ENCODE peak calls at places on chromosome 7, in four cellular contexts. One of them, this sample, is unnamed.

GRCh38 chr7:2313450-2314208 is 612 bp downstream of the SNX8 start:
- DNase-seq in effector CD8-positive, alpha-beta T cell: no peak
- DNase-seq in A549: peak
- DNase-seq in ovary: no peak
- DNase-seq in this sample: no peak

GRCh38 chr7:44101966-44102845 is 1.9 kb upstream of the AEBP1 start:
- DNase-seq in effector CD8-positive, alpha-beta T cell: no peak
- DNase-seq in A549: no peak
- DNase-seq in ovary: no peak
- DNase-seq in this sample: no peak

GRCh38 chr7:105589221-105590077 is 8.2 kb upstream of the EFCAB10 start:
- DNase-seq in effector CD8-positive, alpha-beta T cell: no peak
- DNase-seq in A549: peak
- DNase-seq in ovary: peak
- DNase-seq in this sample: peak

GRCh38 chr7:143882020-143882610 is 19.9 kb downstream of the TCAF1 start:
- DNase-seq in effector CD8-positive, alpha-beta T cell: no peak
- DNase-seq in A549: no peak
- DNase-seq in ovary: peak
- DNase-seq in this sample: no peak

GRCh38 chr7:2572101-2572842 is 13.5 kb downstream of the IQCE start:
- DNase-seq in effector CD8-positive, alpha-beta T cell: no peak
- DNase-seq in A549: no peak
- DNase-seq in ovary: no peak
- DNase-seq in this sample: no peak

GRCh38 chr7:26413007-26413691 is 121.5 kb downstream of the SNX10 start:
- DNase-seq in effector CD8-positive, alpha-beta T cell: no peak
- DNase-seq in A549: no peak
- DNase-seq in ovary: no peak
- DNase-seq in this sample: no peak

GRCh38 chr7:90239050-90239449 is 5.9 kb upstream of the CFAP69 start:
- DNase-seq in effector CD8-positive, alpha-beta T cell: no peak
- DNase-seq in A549: no peak
- DNase-seq in ovary: no peak
- DNase-seq in this sample: no peak

GRCh38 chr7:151087247-151088018 is 1.2 kb downstream of the AGAP3 start:
- DNase-seq in effector CD8-positive, alpha-beta T cell: no peak
- DNase-seq in A549: no peak
- DNase-seq in ovary: peak
- DNase-seq in this sample: no peak

GRCh38 chr7:5636446-5636835 is 145.0 kb downstream of the RNF216 start:
- DNase-seq in effector CD8-positive, alpha-beta T cell: no peak
- DNase-seq in A549: no peak
- DNase-seq in ovary: no peak
- DNase-seq in this sample: no peak

GRCh38 chr7:149001427-149002068 is 26.8 kb downstream of the PDIA4 start:
- DNase-seq in effector CD8-positive, alpha-beta T cell: no peak
- DNase-seq in A549: no peak
- DNase-seq in ovary: no peak
- DNase-seq in this sample: no peak

GRCh38 chr7:116802144-116802747 is 60.1 kb upstream of the CAPZA2 start:
- DNase-seq in effector CD8-positive, alpha-beta T cell: no peak
- DNase-seq in A549: no peak
- DNase-seq in ovary: no peak
- DNase-seq in this sample: no peak

GRCh38 chr7:44325811-44326241 is 432 bp upstream of the CAMK2B start:
- DNase-seq in effector CD8-positive, alpha-beta T cell: no peak
- DNase-seq in A549: no peak
- DNase-seq in ovary: no peak
- DNase-seq in this sample: no peak

GRCh38 chr7:45421096-45421495 is 153.1 kb upstream of the ADCY1 start:
- DNase-seq in effector CD8-positive, alpha-beta T cell: no peak
- DNase-seq in A549: no peak
- DNase-seq in ovary: no peak
- DNase-seq in this sample: no peak

GRCh38 chr7:73652541-73652949 is 15.1 kb upstream of the VPS37D start:
- DNase-seq in effector CD8-positive, alpha-beta T cell: no peak
- DNase-seq in A549: no peak
- DNase-seq in ovary: no peak
- DNase-seq in this sample: no peak

GRCh38 chr7:29793507-29793906 is 12.8 kb upstream of the WIPF3 start:
- DNase-seq in effector CD8-positive, alpha-beta T cell: no peak
- DNase-seq in A549: no peak
- DNase-seq in ovary: no peak
- DNase-seq in this sample: no peak

GRCh38 chr7:28591275-28591674 is 179.0 kb downstream of the CREB5 start:
- DNase-seq in effector CD8-positive, alpha-beta T cell: no peak
- DNase-seq in A549: no peak
- DNase-seq in ovary: no peak
- DNase-seq in this sample: no peak

GRCh38 chr7:5443678-5444077 is 20.0 kb upstream of the TNRC18 start:
- DNase-seq in effector CD8-positive, alpha-beta T cell: no peak
- DNase-seq in A549: no peak
- DNase-seq in ovary: no peak
- DNase-seq in this sample: no peak

GRCh38 chr7:96017877-96018276 is 245.5 kb downstream of the DYNC1I1 start:
- DNase-seq in effector CD8-positive, alpha-beta T cell: no peak
- DNase-seq in A549: no peak
- DNase-seq in ovary: no peak
- DNase-seq in this sample: no peak

GRCh38 chr7:45162943-45163691 is 5.5 kb downstream of the RAMP3 start:
- DNase-seq in effector CD8-positive, alpha-beta T cell: no peak
- DNase-seq in A549: no peak
- DNase-seq in ovary: no peak
- DNase-seq in this sample: no peak

GRCh38 chr7:28498636-28499035 is 86.3 kb downstream of the CREB5 start:
- DNase-seq in effector CD8-positive, alpha-beta T cell: no peak
- DNase-seq in A549: no peak
- DNase-seq in ovary: no peak
- DNase-seq in this sample: no peak

GRCh38 chr7:126940723-126941307 is 311.9 kb downstream of the GRM8 start:
- DNase-seq in effector CD8-positive, alpha-beta T cell: no peak
- DNase-seq in A549: no peak
- DNase-seq in ovary: no peak
- DNase-seq in this sample: no peak

GRCh38 chr7:36336380-36336779 is 53.3 kb upstream of the ANLN start:
- DNase-seq in effector CD8-positive, alpha-beta T cell: no peak
- DNase-seq in A549: no peak
- DNase-seq in ovary: no peak
- DNase-seq in this sample: no peak

GRCh38 chr7:55109384-55110167 is 90.8 kb downstream of the EGFR start:
- DNase-seq in effector CD8-positive, alpha-beta T cell: no peak
- DNase-seq in A549: no peak
- DNase-seq in ovary: peak
- DNase-seq in this sample: no peak

GRCh38 chr7:119090851-119091250 is 866.3 kb downstream of the ANKRD7 start:
- DNase-seq in effector CD8-positive, alpha-beta T cell: no peak
- DNase-seq in A549: no peak
- DNase-seq in ovary: no peak
- DNase-seq in this sample: no peak

GRCh38 chr7:97982647-97983046 is 7.3 kb downstream of the OCM2 start:
- DNase-seq in effector CD8-positive, alpha-beta T cell: no peak
- DNase-seq in A549: no peak
- DNase-seq in ovary: no peak
- DNase-seq in this sample: no peak

GRCh38 chr7:108459922-108460551 is 3.8 kb upstream of the NRCAM start:
- DNase-seq in effector CD8-positive, alpha-beta T cell: no peak
- DNase-seq in A549: peak
- DNase-seq in ovary: no peak
- DNase-seq in this sample: no peak

GRCh38 chr7:94856643-94857042 is 50.8 kb upstream of the PPP1R9A start:
- DNase-seq in effector CD8-positive, alpha-beta T cell: no peak
- DNase-seq in A549: no peak
- DNase-seq in ovary: no peak
- DNase-seq in this sample: no peak

GRCh38 chr7:73703985-73704639 is 15.4 kb downstream of the STX1A start:
- DNase-seq in effector CD8-positive, alpha-beta T cell: peak
- DNase-seq in A549: peak
- DNase-seq in ovary: peak
- DNase-seq in this sample: peak

GRCh38 chr7:141039366-141039765 is 24.6 kb upstream of the MRPS33 start:
- DNase-seq in effector CD8-positive, alpha-beta T cell: no peak
- DNase-seq in A549: no peak
- DNase-seq in ovary: no peak
- DNase-seq in this sample: no peak

GRCh38 chr7:37248396-37248836 is 200.2 kb downstream of the ELMO1 start:
- DNase-seq in effector CD8-positive, alpha-beta T cell: no peak
- DNase-seq in A549: no peak
- DNase-seq in ovary: peak
- DNase-seq in this sample: peak

GRCh38 chr7:20241491-20242261 is 24.5 kb upstream of the MACC1 start:
- DNase-seq in effector CD8-positive, alpha-beta T cell: no peak
- DNase-seq in A549: no peak
- DNase-seq in ovary: no peak
- DNase-seq in this sample: no peak

GRCh38 chr7:131115340-131115739 is 212.3 kb upstream of the MKLN1 start:
- DNase-seq in effector CD8-positive, alpha-beta T cell: no peak
- DNase-seq in A549: no peak
- DNase-seq in ovary: no peak
- DNase-seq in this sample: no peak

GRCh38 chr7:71558806-71559205 is 426.9 kb downstream of the GALNT17 start:
- DNase-seq in effector CD8-positive, alpha-beta T cell: no peak
- DNase-seq in A549: no peak
- DNase-seq in ovary: no peak
- DNase-seq in this sample: no peak

GRCh38 chr7:67453981-67454380 is 457.3 kb downstream of the TYW1 start:
- DNase-seq in effector CD8-positive, alpha-beta T cell: no peak
- DNase-seq in A549: no peak
- DNase-seq in ovary: no peak
- DNase-seq in this sample: no peak

This sample was measured in iPS DF 6.9.